ENCODE peak calls at places on chromosomes 12 and 14, in seven cellular contexts. K is astrocyte; H is mesendoderm; N is body of pancreas; M is CD4-positive, CD25-positive, alpha-beta regulatory T cell; B is CD4-positive, alpha-beta T cell; V is psoas muscle. E is an unnamed sample.

GRCh38 chr14:66508547-66508845 is 549 bp downstream of the GPHN start:
- DNase-seq in V (no peak), K (no peak), B (no peak), N (no peak), H (no peak), M (no peak), E (no peak)

GRCh38 chr12:108599541-108599940 is 1.7 kb upstream of the TMEM119 start:
- DNase-seq in B (no peak), V (no peak), N (no peak), H (no peak), K (no peak), M (no peak), E (no peak)

GRCh38 chr12:43111608-43112007 is 440.4 kb downstream of the ADAMTS20 start:
- DNase-seq in B (no peak), H (no peak), M (no peak), K (peak; percentile 83), N (no peak), V (no peak), E (no peak)

GRCh38 chr12:55831407-55831880 is 2.1 kb upstream of the DNAJC14 start:
- DNase-seq in K (no peak), V (no peak), M (no peak), N (no peak), H (no peak), B (no peak), E (peak; percentile 70)

GRCh38 chr12:21607701-21608100 is 3.1 kb upstream of the GYS2 start:
- DNase-seq in M (peak; percentile 40), K (peak; percentile 2), H (peak; percentile 37), N (no peak), V (no peak), B (no peak), E (no peak)

GRCh38 chr12:22881878-22882277 is 256.9 kb downstream of the ETNK1 start:
- DNase-seq in M (no peak), V (no peak), K (no peak), N (no peak), B (no peak), H (no peak), E (no peak)

GRCh38 chr12:32285484-32285883 is 113.9 kb upstream of the FGD4 start:
- DNase-seq in V (no peak), H (no peak), K (no peak), N (no peak), M (no peak), B (no peak), E (no peak)

GRCh38 chr14:75640876-75641275 is 19.8 kb downstream of the ERG28 start:
- DNase-seq in V (no peak), H (no peak), N (no peak), B (no peak), M (no peak), K (no peak), E (no peak)

GRCh38 chr12:88432536-88433462 is 147.5 kb downstream of the KITLG start:
- DNase-seq in B (no peak), N (no peak), K (no peak), V (no peak), M (no peak), H (no peak), E (no peak)

GRCh38 chr12:67649165-67650126 is 901 bp downstream of the DYRK2 start:
- DNase-seq in V (peak; percentile 41), B (peak; percentile 35), K (no peak), M (peak; percentile 44), N (peak; percentile 42), H (peak; percentile 29), E (peak; percentile 39)

GRCh38 chr14:55194656-55195355 is 3.4 kb upstream of the DLGAP5 start:
- DNase-seq in M (no peak), N (no peak), V (no peak), K (no peak), H (no peak), B (no peak), E (peak; percentile 37)

GRCh38 chr14:55188686-55189295 is 2.6 kb downstream of the DLGAP5 start:
- DNase-seq in N (no peak), H (no peak), B (no peak), K (peak; percentile 33), V (no peak), M (no peak), E (no peak)

GRCh38 chr14:55191881-55192616 is 664 bp upstream of the DLGAP5 start:
- DNase-seq in M (no peak), B (no peak), H (no peak), N (no peak), V (no peak), K (no peak), E (no peak)

DNA sequence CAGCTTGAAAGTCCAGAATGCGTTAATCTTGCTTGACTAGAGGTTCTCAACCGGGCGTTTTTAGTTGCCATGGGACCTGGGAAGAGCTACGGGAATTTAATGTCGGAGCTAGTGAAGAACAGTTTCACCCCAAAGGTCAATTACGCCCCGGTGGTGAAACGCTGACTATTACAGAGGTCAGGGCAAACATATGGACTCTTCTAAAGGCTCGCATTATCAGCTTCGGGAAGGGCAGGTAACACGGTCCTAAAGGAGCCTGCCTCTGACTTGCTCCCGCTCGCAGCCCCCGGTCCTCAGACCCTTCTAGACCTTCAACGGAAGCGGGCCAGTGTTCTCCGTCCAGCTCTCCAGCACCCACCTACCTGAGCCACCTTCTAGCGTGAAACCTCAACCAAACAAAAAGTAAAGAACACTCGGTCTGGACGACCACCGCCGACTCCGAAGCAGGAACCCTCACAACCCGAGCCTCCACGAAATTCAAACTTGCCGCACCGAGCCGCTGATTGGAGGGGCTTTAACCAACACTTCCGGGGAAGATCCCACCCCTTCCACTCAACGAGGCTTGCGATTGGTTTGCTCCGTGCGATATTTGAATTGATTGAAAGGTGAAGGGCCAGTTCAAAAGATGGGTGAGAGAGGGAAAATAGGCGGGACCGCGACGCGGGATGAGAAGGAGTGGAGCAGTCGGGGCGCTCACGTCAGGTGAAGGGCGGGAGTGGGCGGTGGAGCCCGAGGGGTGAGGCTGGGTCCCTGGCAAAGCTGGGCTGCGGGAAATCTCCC is at the start of gene DLGAP5:
- DNase-seq in H (peak; percentile 99), B (peak; percentile 79), N (peak; percentile 92), V (peak; percentile 87), K (peak; percentile 94), M (peak; percentile 90), E (peak; percentile 98)
- H3K27ac ChIP-seq in H (peak within 1 kb of the TSS; percentile 73), B (no peak within 1 kb of the TSS), N (no peak within 1 kb of the TSS), V (peak within 1 kb of the TSS; percentile 53), K (peak within 1 kb of the TSS; percentile 60), M (peak within 1 kb of the TSS; percentile 68), E (peak within 1 kb of the TSS; percentile 72)

GRCh38 chr14:61530896-61531295 is 164.4 kb upstream of the HIF1A start:
- DNase-seq in H (no peak), B (no peak), V (no peak), K (no peak), N (no peak), M (no peak), E (no peak)

GRCh38 chr14:61532818-61533217 is 162.5 kb upstream of the HIF1A start:
- DNase-seq in N (no peak), M (no peak), B (no peak), H (no peak), K (no peak), V (no peak), E (no peak)

GRCh38 chr14:61528591-61529021 is 166.7 kb upstream of the HIF1A start:
- DNase-seq in V (no peak), B (no peak), H (no peak), M (no peak), K (peak; percentile 96), N (no peak), E (no peak)

GRCh38 chr14:61531741-61532505 is 163.4 kb upstream of the HIF1A start:
- DNase-seq in N (no peak), H (no peak), K (no peak), V (no peak), B (no peak), M (no peak), E (no peak)

GRCh38 chr14:61530296-61530695 is 165.0 kb upstream of the HIF1A start:
- DNase-seq in N (no peak), B (no peak), K (no peak), H (no peak), V (no peak), M (no peak), E (no peak)
- H3K27ac ChIP-seq in N (no peak overlapping the region), B (no peak overlapping the region), K (no peak overlapping the region), H (no peak overlapping the region), V (no peak overlapping the region), M (no peak overlapping the region), E (no peak overlapping the region)

GRCh38 chr14:51644215-51644969 is 7.3 kb upstream of the FRMD6 start:
- DNase-seq in V (no peak), M (no peak), K (peak; percentile 67), N (no peak), B (no peak), H (no peak), E (no peak)

GRCh38 chr14:51639668-51640316 is 11.9 kb upstream of the FRMD6 start:
- DNase-seq in H (no peak), M (no peak), K (no peak), V (no peak), B (no peak), N (no peak), E (no peak)

GRCh38 chr14:51638071-51638944 is 13.4 kb upstream of the FRMD6 start:
- DNase-seq in M (no peak), K (peak; percentile 64), N (no peak), B (no peak), V (no peak), H (peak; percentile 94), E (peak; percentile 51)

GRCh38 chr14:51648296-51648695 is 3.4 kb upstream of the FRMD6 start:
- DNase-seq in K (no peak), M (no peak), V (no peak), H (no peak), N (no peak), B (no peak), E (no peak)

DNA sequence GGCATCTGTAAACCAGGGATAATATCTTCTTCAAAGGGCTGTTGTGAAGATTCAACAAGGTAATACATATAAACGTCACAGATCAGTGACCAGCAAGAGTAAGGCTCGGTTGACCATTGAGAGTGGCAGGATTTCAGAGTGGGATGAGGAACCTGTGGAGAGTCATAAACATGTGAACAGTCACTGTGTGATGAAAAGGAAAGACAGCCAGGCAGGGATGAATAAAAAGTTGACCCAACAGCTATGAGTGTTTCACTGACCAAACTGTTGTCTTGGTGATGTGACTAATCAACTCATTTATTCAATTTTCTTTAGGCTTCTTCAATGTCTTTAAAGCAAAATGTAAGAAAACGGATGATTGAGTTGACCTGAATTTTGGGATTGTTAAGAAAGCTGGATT is 8.6 kb upstream of the FRMD6 start:
- DNase-seq in M (no peak), B (no peak), H (no peak), N (no peak), K (peak; percentile 89), V (no peak), E (no peak)
- H3K27ac ChIP-seq in M (no peak overlapping the region), B (no peak overlapping the region), H (no peak overlapping the region), N (no peak overlapping the region), K (peak overlapping the region; percentile 71), V (no peak overlapping the region), E (no peak overlapping the region)

GRCh38 chr12:122395319-122395718 is 27.1 kb downstream of the CLIP1 start:
- DNase-seq in B (no peak), H (peak; percentile 74), M (no peak), N (no peak), V (no peak), K (peak; percentile 83), E (peak; percentile 9)

GRCh38 chr12:122394626-122395194 is 27.8 kb downstream of the CLIP1 start:
- DNase-seq in B (no peak), V (peak; percentile 66), K (no peak), H (no peak), N (no peak), M (no peak), E (no peak)

GRCh38 chr12:122389677-122390076 is 32.8 kb downstream of the CLIP1 start:
- DNase-seq in V (no peak), B (no peak), H (no peak), M (no peak), N (no peak), K (no peak), E (no peak)

GRCh38 chr12:122393822-122394221 is 28.6 kb downstream of the CLIP1 start:
- DNase-seq in M (peak; percentile 80), V (no peak), K (no peak), H (no peak), N (no peak), B (peak; percentile 5), E (no peak)

GRCh38 chr12:122392411-122392810 is 30.1 kb downstream of the CLIP1 start:
- DNase-seq in N (no peak), V (no peak), M (no peak), H (no peak), K (no peak), B (no peak), E (no peak)
- H3K27ac ChIP-seq in N (no peak overlapping the region), V (peak overlapping the region; percentile 30), M (peak overlapping the region; percentile 71), H (no peak overlapping the region), K (no peak overlapping the region), B (no peak overlapping the region), E (no peak overlapping the region)